ENCODE peak calls at places on chromosomes 1 and 21, in ten cellular contexts. M is IMR-90, U is H1, R is ovary, V is transverse colon, Q is spleen, J is endothelial cell of umbilical vein, W is lower leg skin, C is right lobe of liver, K is GM12891. H is an unnamed sample.

GRCh38 chr1:239616686-239617085 is 230.3 kb downstream of the CHRM3 start:
- DNase-seq in M (no peak), U (no peak), R (no peak), V (no peak), Q (no peak), J (no peak), W (no peak), C (no peak), K (no peak), H (no peak)

GRCh38 chr21:33266784-33267135 is 593 bp downstream of the IL10RB start:
- DNase-seq in M (no peak), U (no peak), R (no peak), V (peak), Q (peak), J (no peak), W (no peak), C (no peak), K (no peak), H (no peak)

GRCh38 chr1:63173161-63173560 is 149.2 kb upstream of the FOXD3 start:
- DNase-seq in M (no peak), U (no peak), R (no peak), V (no peak), Q (no peak), J (no peak), W (no peak), C (no peak), K (no peak), H (no peak)

GRCh38 chr1:3717041-3717714 is 35.1 kb upstream of the CCDC27 start:
- DNase-seq in M (no peak), U (no peak), R (no peak), V (no peak), Q (no peak), J (no peak), W (peak), C (no peak), K (no peak), H (no peak)

GRCh38 chr21:36535618-36536241 is 55.8 kb upstream of the CLDN14 start:
- DNase-seq in M (no peak), U (no peak), R (no peak), V (no peak), Q (no peak), J (no peak), W (no peak), C (no peak), K (peak), H (no peak)

GRCh38 chr1:93965888-93966287 is 56.7 kb upstream of the GCLM start:
- DNase-seq in M (no peak), U (no peak), R (no peak), V (no peak), Q (no peak), J (no peak), W (no peak), C (peak), K (no peak), H (no peak)

GRCh38 chr1:110281363-110282290 is 57.5 kb upstream of the RBM15 start:
- DNase-seq in M (peak), U (no peak), R (no peak), V (no peak), Q (no peak), J (no peak), W (no peak), C (no peak), K (no peak), H (no peak)

GRCh38 chr1:110462964-110463363 is 12.0 kb downstream of the PROK1 start:
- DNase-seq in M (peak), U (no peak), R (no peak), V (no peak), Q (peak), J (no peak), W (no peak), C (no peak), K (no peak), H (no peak)

GRCh38 chr21:45327458-45328197 is 39.9 kb upstream of the POFUT2 start:
- DNase-seq in M (no peak), U (no peak), R (peak), V (no peak), Q (peak), J (no peak), W (no peak), C (no peak), K (no peak), H (no peak)

DNA sequence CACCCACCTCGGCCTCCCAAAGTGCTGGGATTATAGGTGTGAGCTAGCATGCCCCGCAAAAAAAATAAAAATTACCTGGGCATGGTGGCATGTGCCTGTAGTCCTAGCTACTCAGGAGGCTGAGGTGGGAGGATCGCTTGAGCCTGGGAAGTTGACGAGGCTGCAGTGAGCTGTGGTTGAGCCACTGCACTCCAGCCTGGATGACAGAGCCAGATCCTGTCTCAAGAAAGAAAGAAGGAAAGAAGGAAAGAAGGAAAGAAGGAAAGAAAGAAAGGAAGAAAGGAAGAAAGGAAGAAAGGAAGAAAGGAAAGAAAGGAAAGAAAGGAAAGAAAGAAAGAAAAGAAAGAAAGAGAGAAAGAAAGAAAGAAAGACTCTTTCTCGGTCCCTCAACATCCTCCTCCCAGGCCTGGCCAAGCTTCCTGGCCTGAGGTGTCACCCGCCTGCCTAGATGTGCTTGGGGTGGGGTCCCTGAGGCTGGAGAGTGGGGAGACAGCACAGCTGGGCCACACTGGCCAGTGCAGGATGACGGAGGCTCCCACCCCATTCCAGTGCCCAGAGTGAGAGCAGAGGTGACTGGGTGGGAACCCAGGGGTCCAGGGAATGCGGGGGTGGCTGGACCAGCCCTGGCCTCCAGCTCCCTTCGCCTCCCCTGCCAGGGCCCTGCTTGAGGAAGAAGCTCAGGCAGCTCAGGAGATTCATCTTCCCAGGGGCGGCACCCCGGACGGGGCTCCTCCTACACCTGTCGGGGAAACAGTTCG is 10.2 kb upstream of the GNB1 start:
- DNase-seq in M (no peak), U (no peak), R (no peak), V (no peak), Q (no peak), J (no peak), W (no peak), C (no peak), K (no peak), H (no peak)
- TF ChIP-seq POLR2A in M (no peak), U (no peak), R (no peak), V (no peak), Q (no peak), J (no peak), W (no peak), C (no peak), K (no peak), H (no peak)

GRCh38 chr1:46667782-46668760 is at the start of gene ATPAF1:
- DNase-seq in M (peak), U (peak), R (peak), V (peak), Q (peak), J (peak), W (peak), C (peak), K (peak), H (peak)
- TF ChIP-seq POLR2A in M (no peak), U (peak), R (peak), V (no peak), Q (no peak), J (peak), W (no peak), C (peak), K (peak), H (no peak)

GRCh38 chr1:160285506-160285905 is 573 bp upstream of the PEX19 start:
- DNase-seq in M (no peak), U (no peak), R (peak), V (no peak), Q (peak), J (no peak), W (no peak), C (no peak), K (no peak), H (no peak)

GRCh38 chr1:160282807-160283206 is 2.1 kb downstream of the PEX19 start:
- DNase-seq in M (no peak), U (no peak), R (no peak), V (no peak), Q (no peak), J (no peak), W (no peak), C (no peak), K (no peak), H (no peak)

GRCh38 chr1:160284220-160284781 is 632 bp downstream of the PEX19 start:
- DNase-seq in M (peak), U (no peak), R (no peak), V (peak), Q (no peak), J (peak), W (no peak), C (peak), K (peak), H (no peak)

GRCh38 chr1:160284782-160285344 is at the start of gene PEX19:
- DNase-seq in M (peak), U (peak), R (peak), V (peak), Q (peak), J (peak), W (peak), C (peak), K (peak), H (peak)
- TF ChIP-seq POLR2A in M (peak), U (peak), R (peak), V (peak), Q (peak), J (peak), W (no peak), C (peak), K (peak), H (peak)

GRCh38 chr1:174999926-175000696 is at the start of gene CACYBP:
- DNase-seq in M (peak), U (no peak), R (no peak), V (no peak), Q (peak), J (peak), W (no peak), C (peak), K (peak), H (no peak)
- TF ChIP-seq POLR2A in M (no peak), U (no peak), R (peak), V (no peak), Q (no peak), J (no peak), W (no peak), C (no peak), K (no peak), H (no peak)

GRCh38 chr1:28229089-28229488 is 3.7 kb downstream of the DNAJC8 start:
- DNase-seq in M (no peak), U (no peak), R (no peak), V (no peak), Q (no peak), J (no peak), W (no peak), C (no peak), K (no peak), H (no peak)
- TF ChIP-seq POLR2A in M (no peak), U (no peak), R (no peak), V (no peak), Q (no peak), J (no peak), W (no peak), C (no peak), K (no peak), H (no peak)

DNA sequence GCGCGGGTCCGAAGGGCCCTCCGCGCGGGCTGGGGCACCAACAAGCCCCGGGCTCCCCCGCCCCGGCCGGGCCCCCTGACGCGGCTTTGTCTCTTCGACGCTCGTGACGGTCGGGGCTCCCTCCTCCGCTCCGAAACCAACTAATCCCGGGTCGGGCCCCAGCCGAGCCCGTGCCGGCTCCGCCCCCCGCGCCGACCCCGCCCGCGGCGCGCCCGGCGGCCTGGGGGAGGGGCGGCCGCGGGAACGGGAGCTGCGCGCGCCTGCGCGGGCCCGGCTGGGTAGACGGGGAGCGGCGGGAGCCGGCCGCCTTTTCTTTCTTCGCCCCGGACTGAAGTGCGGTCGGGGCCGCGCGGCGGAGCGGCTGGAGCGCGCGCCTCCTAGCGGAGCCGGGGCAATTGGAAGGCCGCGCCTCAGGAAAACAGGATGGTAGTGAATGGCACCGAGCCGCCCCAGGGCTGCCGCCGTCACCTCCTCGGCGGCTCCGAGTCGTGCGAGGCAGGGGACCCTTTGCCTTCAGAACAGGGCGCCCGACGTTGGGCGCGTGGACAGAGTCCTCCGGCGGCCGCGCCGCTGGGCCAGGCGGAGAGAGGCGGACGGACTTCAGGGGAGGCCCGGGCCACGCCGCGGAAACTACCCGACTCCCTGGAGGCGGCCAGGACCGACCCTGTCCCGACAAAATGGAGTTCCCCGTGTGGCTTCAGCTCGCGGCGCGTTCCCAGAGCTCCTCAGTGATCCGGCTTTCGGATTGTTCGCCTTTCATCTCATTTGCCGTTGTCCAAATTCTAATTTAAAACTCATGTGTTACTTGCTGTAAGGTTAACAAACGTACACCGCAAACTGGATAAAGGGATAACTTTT is at the start of gene TP53BP2:
- DNase-seq in M (peak), U (peak), R (peak), V (peak), Q (peak), J (peak), W (peak), C (peak), K (peak), H (peak)
- TF ChIP-seq POLR2A in M (peak), U (peak), R (peak), V (peak), Q (peak), J (peak), W (peak), C (peak), K (no peak), H (peak)

DNA sequence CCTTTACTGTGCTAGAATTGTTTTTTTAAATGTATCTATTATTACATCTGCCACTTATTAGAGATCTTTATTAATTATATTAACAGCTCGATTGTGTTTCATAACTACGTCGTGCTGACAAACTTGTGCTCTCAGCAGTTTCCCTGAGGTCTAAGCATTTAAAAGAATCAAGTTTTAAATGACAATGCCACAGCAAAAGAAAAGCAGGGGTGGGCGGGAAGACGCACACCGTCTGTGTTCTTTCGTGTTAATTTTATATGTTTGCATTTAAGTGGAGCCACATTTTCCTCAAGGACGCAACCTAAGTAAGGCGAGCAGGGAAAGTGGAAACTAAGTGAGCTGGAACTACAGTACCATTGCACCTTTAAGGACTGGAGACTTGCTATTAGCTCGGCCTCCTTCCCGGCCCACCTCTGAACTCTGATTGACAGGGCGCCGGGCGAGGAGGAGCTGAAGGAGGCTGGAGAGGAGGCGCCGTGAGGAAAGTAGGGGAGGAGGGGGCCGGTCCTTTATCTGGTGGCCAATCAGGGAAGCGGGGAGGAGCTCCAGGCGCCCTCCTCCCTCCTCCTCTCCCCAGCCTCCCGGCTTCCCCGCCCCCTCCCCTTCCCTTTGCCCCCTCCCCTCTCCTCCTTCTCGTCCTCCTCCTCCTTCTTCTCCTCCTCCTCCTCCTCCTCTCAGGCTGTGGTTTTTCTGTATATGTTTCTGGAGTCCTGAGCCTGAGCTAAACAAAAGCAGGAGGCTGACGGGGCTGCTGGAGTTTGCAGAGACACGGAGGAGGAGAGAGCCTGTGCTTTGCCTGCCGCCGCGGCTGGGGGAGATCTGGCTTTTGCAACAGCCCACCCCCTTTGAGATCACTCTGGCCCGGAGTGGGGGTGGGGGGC is at the start of gene PBX1:
- DNase-seq in M (peak), U (peak), R (peak), V (peak), Q (peak), J (peak), W (peak), C (peak), K (peak), H (peak)
- TF ChIP-seq POLR2A in M (peak), U (peak), R (peak), V (peak), Q (no peak), J (peak), W (peak), C (peak), K (no peak), H (no peak)

GRCh38 chr1:177973585-177973984 is 3.7 kb upstream of the SEC16B start:
- DNase-seq in M (no peak), U (no peak), R (no peak), V (no peak), Q (no peak), J (no peak), W (no peak), C (no peak), K (no peak), H (no peak)

GRCh38 chr1:177976596-177976995 is 6.7 kb upstream of the SEC16B start:
- DNase-seq in M (no peak), U (no peak), R (no peak), V (no peak), Q (no peak), J (no peak), W (no peak), C (no peak), K (no peak), H (no peak)

GRCh38 chr1:177979272-177979671 is 9.4 kb upstream of the SEC16B start:
- DNase-seq in M (no peak), U (no peak), R (no peak), V (no peak), Q (no peak), J (no peak), W (no peak), C (no peak), K (no peak), H (no peak)

GRCh38 chr1:177978530-177978929 is 8.7 kb upstream of the SEC16B start:
- DNase-seq in M (no peak), U (no peak), R (no peak), V (no peak), Q (no peak), J (no peak), W (no peak), C (no peak), K (no peak), H (no peak)

DNA sequence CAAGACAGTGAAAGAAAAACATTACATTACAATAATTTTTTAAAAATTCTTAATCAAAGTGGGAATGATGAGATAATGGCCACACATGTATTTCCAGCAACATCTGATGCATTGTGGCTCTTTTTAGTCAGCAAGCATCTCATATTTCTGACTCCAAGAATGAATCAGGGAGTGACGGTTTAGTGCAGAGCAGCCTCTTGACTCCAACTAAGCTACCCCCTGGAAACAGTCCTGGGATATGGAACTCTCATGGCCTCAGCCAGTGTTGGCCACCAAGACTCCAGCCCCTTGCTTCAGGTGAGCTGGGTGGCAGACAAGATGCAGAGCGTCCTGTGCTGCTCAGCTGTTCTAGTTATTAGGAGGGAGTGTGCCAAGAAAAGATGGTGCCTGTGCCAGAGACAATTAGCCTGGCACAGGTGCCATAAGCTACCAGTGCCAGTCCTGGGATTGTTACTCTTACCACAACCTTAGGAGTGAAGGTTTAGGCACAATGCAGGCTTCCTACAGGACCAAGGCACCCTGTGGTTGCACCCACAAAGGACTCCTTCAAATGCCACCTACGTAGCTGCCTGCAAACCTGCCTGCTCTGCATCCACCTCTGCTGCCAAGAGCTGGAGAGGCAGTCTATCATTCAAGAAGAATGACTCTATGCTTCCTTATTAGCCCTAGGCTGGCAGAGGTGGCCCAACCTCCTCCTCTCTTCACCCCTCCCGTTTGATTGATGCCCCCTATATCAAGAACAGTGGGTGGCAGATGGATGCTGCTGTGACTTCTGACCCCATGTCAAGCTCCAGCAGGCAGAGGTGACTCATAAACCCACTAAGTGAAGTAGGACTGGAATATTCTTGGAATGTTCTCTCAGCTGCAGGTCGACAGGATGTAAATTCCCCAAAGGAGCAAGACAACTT is 6.0 kb upstream of the SEC16B start:
- DNase-seq in M (peak), U (no peak), R (no peak), V (no peak), Q (no peak), J (no peak), W (no peak), C (no peak), K (no peak), H (no peak)
- TF ChIP-seq POLR2A in M (no peak), U (no peak), R (no peak), V (no peak), Q (no peak), J (no peak), W (no peak), C (no peak), K (no peak), H (no peak)

DNA sequence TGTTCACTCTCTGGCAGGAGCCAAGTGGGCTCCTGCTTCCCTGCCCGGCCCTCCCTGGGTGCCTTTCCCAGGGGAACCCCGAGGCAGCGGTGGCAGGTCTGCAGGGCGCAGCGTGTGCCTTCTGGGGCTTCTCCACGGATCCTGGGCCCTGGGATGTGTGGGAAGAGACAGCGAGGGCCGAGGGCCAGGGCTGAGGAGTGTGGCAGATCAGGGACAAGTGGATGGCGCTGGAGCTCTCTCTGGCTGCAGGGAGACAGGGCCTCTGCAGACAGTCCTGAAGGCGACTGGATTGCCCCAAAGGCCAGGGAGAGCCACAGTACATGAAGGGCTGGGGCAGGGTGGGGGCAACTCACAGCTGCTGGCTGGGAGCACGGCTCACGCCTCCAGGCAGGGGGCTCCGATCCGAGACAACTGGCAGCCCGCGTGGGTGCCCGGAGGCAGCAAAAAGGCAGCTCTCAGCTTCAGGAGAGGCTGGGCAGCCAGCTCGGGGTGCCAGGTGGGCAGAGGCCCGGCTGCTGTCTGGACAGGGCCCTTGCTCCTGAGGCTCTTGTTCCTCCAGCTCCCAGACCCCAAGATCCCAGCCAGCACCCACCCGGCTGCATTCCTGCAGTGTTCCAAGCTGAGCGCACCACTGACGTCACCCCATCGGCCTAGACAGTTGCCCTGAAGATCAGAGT is 16.0 kb downstream of the MORN1 start:
- DNase-seq in M (no peak), U (no peak), R (peak), V (peak), Q (peak), J (no peak), W (no peak), C (no peak), K (no peak), H (no peak)
- TF ChIP-seq POLR2A in M (no peak), U (no peak), R (no peak), V (no peak), Q (no peak), J (no peak), W (no peak), C (no peak), K (no peak), H (no peak)

H was measured in K562.